ENCODE peak calls at places on chromosome 1, in seven cellular contexts. One of them, this sample, is unnamed.

GRCh38 chr1:145961109-145961424 is 3.2 kb upstream of the LIX1L start:
- DNase-seq in Caki2: no peak
- DNase-seq in AG08395: no peak
- DNase-seq in AG10803: no peak
- DNase-seq in MCF 10A: no peak
- DNase-seq in hippocampal formation: no peak
- DNase-seq in NCI-H146: peak
- DNase-seq in this sample: no peak

GRCh38 chr1:55073187-55073916 is 34.0 kb downstream of the PCSK9 start:
- DNase-seq in Caki2: no peak
- DNase-seq in AG08395: no peak
- DNase-seq in AG10803: no peak
- DNase-seq in MCF 10A: no peak
- DNase-seq in hippocampal formation: no peak
- DNase-seq in NCI-H146: no peak
- DNase-seq in this sample: no peak

GRCh38 chr1:21175670-21176581 is 771 bp downstream of the EIF4G3 start:
- DNase-seq in Caki2: peak
- DNase-seq in AG08395: peak
- DNase-seq in AG10803: no peak
- DNase-seq in MCF 10A: peak
- DNase-seq in hippocampal formation: peak
- DNase-seq in NCI-H146: peak
- DNase-seq in this sample: no peak

GRCh38 chr1:30383131-30383793 is 340.1 kb downstream of the MATN1 start:
- DNase-seq in Caki2: no peak
- DNase-seq in AG08395: no peak
- DNase-seq in AG10803: no peak
- DNase-seq in MCF 10A: no peak
- DNase-seq in hippocampal formation: no peak
- DNase-seq in NCI-H146: no peak
- DNase-seq in this sample: no peak

GRCh38 chr1:16717174-16718108 is 22.9 kb upstream of the RNU1-4 start:
- DNase-seq in Caki2: peak
- DNase-seq in AG08395: no peak
- DNase-seq in AG10803: no peak
- DNase-seq in MCF 10A: peak
- DNase-seq in hippocampal formation: no peak
- DNase-seq in NCI-H146: no peak
- DNase-seq in this sample: peak

GRCh38 chr1:12542138-12542465 is 75.9 kb downstream of the DHRS3 start:
- DNase-seq in Caki2: no peak
- DNase-seq in AG08395: no peak
- DNase-seq in AG10803: no peak
- DNase-seq in MCF 10A: no peak
- DNase-seq in hippocampal formation: no peak
- DNase-seq in NCI-H146: no peak
- DNase-seq in this sample: peak

GRCh38 chr1:9249534-9250335 is 15.2 kb downstream of the H6PD start:
- DNase-seq in Caki2: no peak
- DNase-seq in AG08395: peak
- DNase-seq in AG10803: peak
- DNase-seq in MCF 10A: peak
- DNase-seq in hippocampal formation: peak
- DNase-seq in NCI-H146: no peak
- DNase-seq in this sample: no peak

GRCh38 chr1:22957066-22957465 is 15.6 kb downstream of the LACTBL1 start:
- DNase-seq in Caki2: no peak
- DNase-seq in AG08395: no peak
- DNase-seq in AG10803: no peak
- DNase-seq in MCF 10A: no peak
- DNase-seq in hippocampal formation: no peak
- DNase-seq in NCI-H146: no peak
- DNase-seq in this sample: no peak

GRCh38 chr1:36910886-36911540 is 123.3 kb downstream of the GRIK3 start:
- DNase-seq in Caki2: no peak
- DNase-seq in AG08395: no peak
- DNase-seq in AG10803: no peak
- DNase-seq in MCF 10A: no peak
- DNase-seq in hippocampal formation: no peak
- DNase-seq in NCI-H146: no peak
- DNase-seq in this sample: no peak